ENCODE peak calls at places on chromosomes 13 and 19, in seven cellular contexts. One of them, this sample, is unnamed.

GRCh38 chr13:36814465-36814864 is 4.6 kb upstream of the RFXAP start:
- DNase-seq in H9: no peak
- DNase-seq in PC-9: no peak
- DNase-seq in pancreas: no peak
- DNase-seq in cardiac muscle cell: peak; percentile 57
- DNase-seq in DND-41: peak; percentile 22
- DNase-seq in Calu3: peak; percentile 4
- DNase-seq in this sample: no peak

GRCh38 chr13:44312898-44313551 is 60.6 kb upstream of the SERP2 start:
- DNase-seq in H9: no peak
- DNase-seq in PC-9: peak; percentile 33
- DNase-seq in pancreas: no peak
- DNase-seq in cardiac muscle cell: peak; percentile 64
- DNase-seq in DND-41: no peak
- DNase-seq in Calu3: peak; percentile 8
- DNase-seq in this sample: no peak

GRCh38 chr13:47039106-47039505 is 142.3 kb upstream of the HTR2A start:
- DNase-seq in H9: no peak
- DNase-seq in PC-9: no peak
- DNase-seq in pancreas: no peak
- DNase-seq in cardiac muscle cell: peak; percentile 70
- DNase-seq in DND-41: no peak
- DNase-seq in Calu3: no peak
- DNase-seq in this sample: no peak

GRCh38 chr19:16244091-16244490 is 46.4 kb downstream of the AP1M1 start:
- DNase-seq in H9: no peak
- DNase-seq in PC-9: no peak
- DNase-seq in pancreas: no peak
- DNase-seq in cardiac muscle cell: peak; percentile 40
- DNase-seq in DND-41: no peak
- DNase-seq in Calu3: no peak
- DNase-seq in this sample: no peak

GRCh38 chr19:12543855-12544254 is 7.4 kb downstream of the ZNF564 start:
- DNase-seq in H9: no peak
- DNase-seq in PC-9: no peak
- DNase-seq in pancreas: no peak
- DNase-seq in cardiac muscle cell: peak; percentile 41
- DNase-seq in DND-41: no peak
- DNase-seq in Calu3: no peak
- DNase-seq in this sample: no peak

GRCh38 chr19:11137542-11138384 is 17.8 kb downstream of the SPC24 start:
- DNase-seq in H9: peak; percentile 86
- DNase-seq in PC-9: peak; percentile 76
- DNase-seq in pancreas: peak; percentile 89
- DNase-seq in cardiac muscle cell: peak; percentile 92
- DNase-seq in DND-41: peak; percentile 41
- DNase-seq in Calu3: peak; percentile 78
- DNase-seq in this sample: peak; percentile 73

GRCh38 chr19:58518261-58519086 is 1.1 kb downstream of the ZBTB45 start:
- DNase-seq in H9: peak; percentile 32
- DNase-seq in PC-9: no peak
- DNase-seq in pancreas: peak; percentile 67
- DNase-seq in cardiac muscle cell: no peak
- DNase-seq in DND-41: peak; percentile 36
- DNase-seq in Calu3: peak; percentile 23
- DNase-seq in this sample: no peak

GRCh38 chr19:30366282-30366681 is 5.9 kb upstream of the ZNF536 start:
- DNase-seq in H9: no peak
- DNase-seq in PC-9: no peak
- DNase-seq in pancreas: no peak
- DNase-seq in cardiac muscle cell: no peak
- DNase-seq in DND-41: no peak
- DNase-seq in Calu3: no peak
- DNase-seq in this sample: no peak

GRCh38 chr19:4496304-4496703 is 22.0 kb downstream of the PLIN4 start:
- DNase-seq in H9: no peak
- DNase-seq in PC-9: no peak
- DNase-seq in pancreas: peak; percentile 54
- DNase-seq in cardiac muscle cell: no peak
- DNase-seq in DND-41: no peak
- DNase-seq in Calu3: no peak
- DNase-seq in this sample: no peak

GRCh38 chr19:45103625-45104319 is 10.8 kb downstream of the PPP1R37 start:
- DNase-seq in H9: no peak
- DNase-seq in PC-9: no peak
- DNase-seq in pancreas: no peak
- DNase-seq in cardiac muscle cell: no peak
- DNase-seq in DND-41: no peak
- DNase-seq in Calu3: no peak
- DNase-seq in this sample: peak; percentile 45

GRCh38 chr13:75308222-75308621 is 173.7 kb downstream of the TBC1D4 start:
- DNase-seq in H9: no peak
- DNase-seq in PC-9: no peak
- DNase-seq in pancreas: no peak
- DNase-seq in cardiac muscle cell: no peak
- DNase-seq in DND-41: no peak
- DNase-seq in Calu3: no peak
- DNase-seq in this sample: no peak

GRCh38 chr19:37738371-37738770 is 18.8 kb upstream of the ZNF607 start:
- DNase-seq in H9: no peak
- DNase-seq in PC-9: no peak
- DNase-seq in pancreas: no peak
- DNase-seq in cardiac muscle cell: no peak
- DNase-seq in DND-41: no peak
- DNase-seq in Calu3: no peak
- DNase-seq in this sample: no peak

GRCh38 chr13:65593298-65593874 is 1636.8 kb downstream of the PCDH9 start:
- DNase-seq in H9: no peak
- DNase-seq in PC-9: no peak
- DNase-seq in pancreas: no peak
- DNase-seq in cardiac muscle cell: no peak
- DNase-seq in DND-41: no peak
- DNase-seq in Calu3: no peak
- DNase-seq in this sample: no peak

GRCh38 chr19:5870986-5871394 is 650 bp upstream of the FUT5 start:
- DNase-seq in H9: no peak
- DNase-seq in PC-9: no peak
- DNase-seq in pancreas: no peak
- DNase-seq in cardiac muscle cell: peak; percentile 42
- DNase-seq in DND-41: no peak
- DNase-seq in Calu3: no peak
- DNase-seq in this sample: no peak

GRCh38 chr19:35134601-35135091 is at the start of gene LGI4:
- DNase-seq in H9: no peak
- DNase-seq in PC-9: no peak
- DNase-seq in pancreas: peak; percentile 45
- DNase-seq in cardiac muscle cell: no peak
- DNase-seq in DND-41: no peak
- DNase-seq in Calu3: no peak
- DNase-seq in this sample: peak; percentile 32

GRCh38 chr19:55069137-55069858 is 6.3 kb upstream of the RDH13 start:
- DNase-seq in H9: peak; percentile 86
- DNase-seq in PC-9: peak; percentile 90
- DNase-seq in pancreas: no peak
- DNase-seq in cardiac muscle cell: peak; percentile 28
- DNase-seq in DND-41: no peak
- DNase-seq in Calu3: peak; percentile 76
- DNase-seq in this sample: peak; percentile 33

GRCh38 chr13:33017410-33017929 is 1.2 kb downstream of the KL start:
- DNase-seq in H9: peak; percentile 49
- DNase-seq in PC-9: peak; percentile 17
- DNase-seq in pancreas: no peak
- DNase-seq in cardiac muscle cell: peak; percentile 85
- DNase-seq in DND-41: no peak
- DNase-seq in Calu3: peak; percentile 54
- DNase-seq in this sample: peak; percentile 11

GRCh38 chr19:497861-498590 is 1.7 kb downstream of the MADCAM1 start:
- DNase-seq in H9: peak; percentile 38
- DNase-seq in PC-9: no peak
- DNase-seq in pancreas: peak; percentile 78
- DNase-seq in cardiac muscle cell: no peak
- DNase-seq in DND-41: no peak
- DNase-seq in Calu3: peak; percentile 10
- DNase-seq in this sample: no peak

GRCh38 chr13:51814825-51815650 is 11.1 kb upstream of the DHRS12 start:
- DNase-seq in H9: peak; percentile 73
- DNase-seq in PC-9: peak; percentile 66
- DNase-seq in pancreas: no peak
- DNase-seq in cardiac muscle cell: peak; percentile 74
- DNase-seq in DND-41: peak; percentile 72
- DNase-seq in Calu3: peak; percentile 66
- DNase-seq in this sample: peak; percentile 71

GRCh38 chr19:8578642-8579265 is 1.5 kb upstream of the MYO1F start:
- DNase-seq in H9: peak; percentile 80
- DNase-seq in PC-9: peak; percentile 63
- DNase-seq in pancreas: peak; percentile 87
- DNase-seq in cardiac muscle cell: peak; percentile 74
- DNase-seq in DND-41: peak; percentile 82
- DNase-seq in Calu3: peak; percentile 69
- DNase-seq in this sample: peak; percentile 89

GRCh38 chr19:38265213-38265861 is 964 bp downstream of the SPINT2 start:
- DNase-seq in H9: no peak
- DNase-seq in PC-9: peak; percentile 49
- DNase-seq in pancreas: no peak
- DNase-seq in cardiac muscle cell: no peak
- DNase-seq in DND-41: no peak
- DNase-seq in Calu3: peak; percentile 61
- DNase-seq in this sample: no peak

GRCh38 chr19:17404015-17404414 is 1.4 kb downstream of the BST2 start:
- DNase-seq in H9: peak; percentile 63
- DNase-seq in PC-9: no peak
- DNase-seq in pancreas: no peak
- DNase-seq in cardiac muscle cell: no peak
- DNase-seq in DND-41: no peak
- DNase-seq in Calu3: no peak
- DNase-seq in this sample: no peak

GRCh38 chr19:17404621-17405249 is 695 bp downstream of the BST2 start:
- DNase-seq in H9: no peak
- DNase-seq in PC-9: no peak
- DNase-seq in pancreas: no peak
- DNase-seq in cardiac muscle cell: no peak
- DNase-seq in DND-41: no peak
- DNase-seq in Calu3: no peak
- DNase-seq in this sample: no peak

GRCh38 chr19:17406887-17407196 is 1.4 kb upstream of the BST2 start:
- DNase-seq in H9: no peak
- DNase-seq in PC-9: no peak
- DNase-seq in pancreas: no peak
- DNase-seq in cardiac muscle cell: no peak
- DNase-seq in DND-41: no peak
- DNase-seq in Calu3: no peak
- DNase-seq in this sample: no peak

GRCh38 chr19:17405250-17406038 is at the start of gene BST2:
- DNase-seq in H9: peak; percentile 64
- DNase-seq in PC-9: peak; percentile 25
- DNase-seq in pancreas: no peak
- DNase-seq in cardiac muscle cell: peak; percentile 79
- DNase-seq in DND-41: peak; percentile 80
- DNase-seq in Calu3: no peak
- DNase-seq in this sample: no peak

GRCh38 chr19:17406039-17406886 is 833 bp upstream of the BST2 start:
- DNase-seq in H9: peak; percentile 49
- DNase-seq in PC-9: no peak
- DNase-seq in pancreas: no peak
- DNase-seq in cardiac muscle cell: peak; percentile 52
- DNase-seq in DND-41: peak; percentile 25
- DNase-seq in Calu3: no peak
- DNase-seq in this sample: no peak
- TF ChIP-seq CTCF in H9: no peak
- TF ChIP-seq CTCF in PC-9: no peak
- TF ChIP-seq CTCF in pancreas: no peak
- TF ChIP-seq CTCF in cardiac muscle cell: no peak
- TF ChIP-seq CTCF in DND-41: no peak
- TF ChIP-seq CTCF in Calu3: no peak
- TF ChIP-seq CTCF in this sample: no peak

DNA sequence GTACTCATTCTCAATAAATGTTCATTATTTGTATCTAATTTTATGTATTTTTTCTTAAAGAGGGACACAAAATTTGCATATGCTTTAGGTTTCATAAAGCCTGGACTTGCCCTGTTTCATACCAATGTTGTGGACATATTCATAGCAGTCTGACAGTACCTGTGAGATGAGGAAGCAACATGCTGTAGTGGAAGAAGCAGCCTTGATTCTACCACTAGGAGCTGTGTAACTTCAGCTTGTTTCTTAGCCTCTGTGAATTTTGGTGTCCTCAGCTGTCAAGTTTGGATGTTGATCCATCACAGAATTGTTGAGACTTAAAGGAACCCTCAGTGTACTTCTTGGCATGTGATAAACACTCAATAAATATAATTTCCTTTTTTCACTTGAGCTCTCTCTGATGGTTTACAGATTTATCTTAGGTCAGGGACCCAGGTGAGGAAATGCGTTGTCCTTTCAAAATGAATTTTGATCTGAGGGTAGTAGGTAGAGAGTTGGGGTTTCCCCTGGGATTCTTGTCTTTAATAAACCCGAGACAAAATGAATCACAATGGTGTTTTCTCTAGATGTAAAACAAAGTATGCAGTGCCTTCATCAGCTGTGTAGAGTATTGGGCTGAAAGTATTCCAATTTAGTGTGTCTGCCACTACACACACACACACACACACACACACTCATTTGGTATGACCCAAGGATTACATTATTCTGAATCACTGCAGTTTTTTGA is 152.1 kb downstream of the KCNRG start:
- DNase-seq in H9: no peak
- DNase-seq in PC-9: no peak
- DNase-seq in pancreas: no peak
- DNase-seq in cardiac muscle cell: no peak
- DNase-seq in DND-41: no peak
- DNase-seq in Calu3: no peak
- DNase-seq in this sample: no peak
- TF ChIP-seq CTCF in H9: peak; percentile 22
- TF ChIP-seq CTCF in PC-9: no peak
- TF ChIP-seq CTCF in pancreas: no peak
- TF ChIP-seq CTCF in cardiac muscle cell: no peak
- TF ChIP-seq CTCF in DND-41: no peak
- TF ChIP-seq CTCF in Calu3: no peak
- TF ChIP-seq CTCF in this sample: no peak

GRCh38 chr13:79155883-79156282 is 250.2 kb downstream of the RBM26 start:
- DNase-seq in H9: no peak
- DNase-seq in PC-9: no peak
- DNase-seq in pancreas: no peak
- DNase-seq in cardiac muscle cell: no peak
- DNase-seq in DND-41: no peak
- DNase-seq in Calu3: no peak
- DNase-seq in this sample: no peak
- TF ChIP-seq CTCF in H9: peak; percentile 31
- TF ChIP-seq CTCF in PC-9: no peak
- TF ChIP-seq CTCF in pancreas: no peak
- TF ChIP-seq CTCF in cardiac muscle cell: no peak
- TF ChIP-seq CTCF in DND-41: no peak
- TF ChIP-seq CTCF in Calu3: no peak
- TF ChIP-seq CTCF in this sample: no peak

DNA sequence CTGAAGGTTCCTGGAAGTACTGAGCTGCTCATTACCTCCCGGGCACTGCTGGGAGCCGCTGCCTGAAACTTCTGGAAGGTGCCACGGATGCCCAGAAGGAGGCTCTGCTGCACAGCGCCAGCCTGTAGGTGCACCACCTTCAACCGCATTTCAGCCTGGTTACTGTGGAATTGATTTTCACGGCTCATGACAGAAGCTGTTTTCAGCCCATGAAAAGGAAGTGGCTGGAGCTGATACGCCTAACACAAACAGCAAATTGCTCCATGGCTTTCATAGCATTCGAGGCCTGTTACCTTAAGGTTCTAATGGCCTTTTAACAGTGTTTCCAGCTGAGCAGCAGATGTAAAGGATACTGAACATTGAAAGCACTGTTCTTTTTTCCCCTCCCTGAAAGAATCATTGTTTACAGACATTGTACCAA is 22.0 kb downstream of the GPC6 start:
- DNase-seq in H9: peak; percentile 60
- DNase-seq in PC-9: no peak
- DNase-seq in pancreas: peak; percentile 87
- DNase-seq in cardiac muscle cell: peak; percentile 70
- DNase-seq in DND-41: no peak
- DNase-seq in Calu3: peak; percentile 3
- DNase-seq in this sample: peak; percentile 46
- TF ChIP-seq CTCF in H9: peak; percentile 65
- TF ChIP-seq CTCF in PC-9: no peak
- TF ChIP-seq CTCF in pancreas: peak; percentile 41
- TF ChIP-seq CTCF in cardiac muscle cell: peak; percentile 45
- TF ChIP-seq CTCF in DND-41: no peak
- TF ChIP-seq CTCF in Calu3: no peak
- TF ChIP-seq CTCF in this sample: peak; percentile 32